ENCODE peak calls at places on chromosome 12, in nine cellular contexts. B is stimulated activated effector memory CD8-positive, alpha-beta T cell treated with anti-CD3 and anti-CD28 coated beads, Interleukin-12 subunit alpha, Interleukin-12 subunit beta, amount 100 ng/mL, for 72 hours; U is stimulated activated naive CD8-positive, alpha-beta T cell treated with anti-CD3 and anti-CD28 coated beads, Interleukin-15, Interleukin-2, amounts not matched to agents 100 U/mL and 50 U/mL, for 24 hours; Q is lower lobe of right lung; L is Calu3; H is T47D; S is activated naive CD8-positive, alpha-beta T cell treated with anti-CD3 and anti-CD28 coated beads, Interleukin-2, amount 50 U/mL, for 24 hours; P is activated T-cell treated with anti-CD3 and anti-CD28 coated beads, Interleukin-2, amount 50 U/mL, for 4 hours; R is effector memory CD8-positive, alpha-beta T cell. V is an unnamed sample.

GRCh38 chr12:81699572-81699971 is 59.6 kb downstream of the PPFIA2 start:
- DNase-seq in B (no peak), U (no peak), Q (no peak), L (no peak), H (no peak), S (no peak), P (no peak), R (no peak), V (no peak)

GRCh38 chr12:110371408-110372055 is 32.0 kb downstream of the ANAPC7 start:
- DNase-seq in B (no peak), U (no peak), Q (peak), L (no peak), H (no peak), S (peak), P (no peak), R (no peak), V (no peak)

GRCh38 chr12:57340104-57340503 is 89.1 kb upstream of the STAC3 start:
- DNase-seq in B (no peak), U (no peak), Q (peak), L (no peak), H (no peak), S (no peak), P (no peak), R (no peak), V (no peak)

GRCh38 chr12:1465990-1466389 is 128.4 kb downstream of the FBXL14 start:
- DNase-seq in B (no peak), U (no peak), Q (no peak), L (no peak), H (no peak), S (no peak), P (no peak), R (no peak), V (no peak)

GRCh38 chr12:124045671-124046070 is 72.7 kb downstream of the ZNF664 start:
- DNase-seq in B (no peak), U (no peak), Q (no peak), L (no peak), H (no peak), S (no peak), P (no peak), R (no peak), V (no peak)

GRCh38 chr12:6952860-6953416 is 1.8 kb downstream of the PTPN6 start:
- DNase-seq in B (peak), U (peak), Q (no peak), L (no peak), H (no peak), S (peak), P (peak), R (no peak), V (no peak)

GRCh38 chr12:9051156-9051545 is 61.8 kb downstream of the KLRG1 start:
- DNase-seq in B (no peak), U (no peak), Q (no peak), L (no peak), H (no peak), S (no peak), P (no peak), R (no peak), V (no peak)

GRCh38 chr12:123391546-123392343 is 7.8 kb downstream of the KMT5A start:
- DNase-seq in B (no peak), U (no peak), Q (no peak), L (no peak), H (no peak), S (no peak), P (no peak), R (no peak), V (no peak)

GRCh38 chr12:64568313-64568712 is 42.0 kb upstream of the RASSF3 start:
- DNase-seq in B (no peak), U (no peak), Q (no peak), L (no peak), H (no peak), S (no peak), P (no peak), R (no peak), V (no peak)

GRCh38 chr12:112393328-112393727 is 11.1 kb upstream of the HECTD4 start:
- DNase-seq in B (no peak), U (no peak), Q (no peak), L (no peak), H (no peak), S (no peak), P (no peak), R (no peak), V (no peak)

GRCh38 chr12:21483531-21483930 is 17.9 kb downstream of the RECQL start:
- DNase-seq in B (no peak), U (no peak), Q (no peak), L (no peak), H (no peak), S (no peak), P (no peak), R (no peak), V (no peak)

GRCh38 chr12:132597333-132598283 is 12.8 kb downstream of the LRCOL1 start:
- DNase-seq in B (no peak), U (peak), Q (no peak), L (no peak), H (peak), S (peak), P (no peak), R (peak), V (no peak)

GRCh38 chr12:99253068-99253467 is 394.5 kb upstream of the GARIN6 start:
- DNase-seq in B (no peak), U (no peak), Q (no peak), L (peak), H (peak), S (no peak), P (no peak), R (no peak), V (no peak)

GRCh38 chr12:131441638-131442336 is 269.1 kb upstream of the SFSWAP start:
- DNase-seq in B (no peak), U (no peak), Q (no peak), L (no peak), H (no peak), S (no peak), P (no peak), R (no peak), V (no peak)

GRCh38 chr12:52006726-52007157 is at the start of gene TAMALIN:
- DNase-seq in B (no peak), U (peak), Q (peak), L (peak), H (no peak), S (peak), P (peak), R (peak), V (peak)

GRCh38 chr12:6852651-6853354 is 853 bp downstream of the USP5 start:
- DNase-seq in B (peak), U (peak), Q (no peak), L (peak), H (peak), S (peak), P (peak), R (peak), V (peak)

GRCh38 chr12:112239881-112240280 is 114.5 kb downstream of the TRAFD1 start:
- DNase-seq in B (no peak), U (no peak), Q (no peak), L (no peak), H (no peak), S (no peak), P (no peak), R (no peak), V (no peak)

GRCh38 chr12:32870716-32871115 is 25.9 kb downstream of the PKP2 start:
- DNase-seq in B (no peak), U (no peak), Q (no peak), L (no peak), H (no peak), S (no peak), P (no peak), R (no peak), V (no peak)

GRCh38 chr12:120760349-120761245 is 35.0 kb downstream of the ACADS start:
- DNase-seq in B (no peak), U (no peak), Q (no peak), L (no peak), H (no peak), S (no peak), P (no peak), R (no peak), V (no peak)

GRCh38 chr12:57092529-57092862 is 3.6 kb downstream of the NAB2 start:
- DNase-seq in B (no peak), U (no peak), Q (no peak), L (no peak), H (no peak), S (no peak), P (no peak), R (no peak), V (no peak)

GRCh38 chr12:57726884-57727757 is 11.4 kb downstream of the AGAP2 start:
- DNase-seq in B (no peak), U (no peak), Q (peak), L (no peak), H (peak), S (peak), P (no peak), R (no peak), V (no peak)

GRCh38 chr12:103181366-103182152 is 224.1 kb downstream of the ASCL1 start:
- DNase-seq in B (no peak), U (no peak), Q (no peak), L (no peak), H (no peak), S (no peak), P (no peak), R (no peak), V (no peak)

GRCh38 chr12:91055976-91056375 is 1.8 kb downstream of the KERA start:
- DNase-seq in B (no peak), U (no peak), Q (no peak), L (no peak), H (no peak), S (no peak), P (no peak), R (no peak), V (no peak)

GRCh38 chr12:114408881-114409795 is 3.2 kb upstream of the TBX5 start:
- DNase-seq in B (no peak), U (no peak), Q (no peak), L (no peak), H (no peak), S (no peak), P (no peak), R (no peak), V (no peak)

V was measured in T-helper 1 cell.